ENCODE peak calls at places on chromosome 1, in nine cellular contexts. One of them, this sample, is unnamed.

GRCh38 chr1:153490272-153491051 is 30.0 kb upstream of the S100A7 start:
- DNase-seq in omental fat pad: peak
- DNase-seq in Calu3: peak
- DNase-seq in activated naive CD8-positive, alpha-beta T cell treated with anti-CD3 and anti-CD28 coated beads, Interleukin-2, amount 50 U/mL, for 24 hours: no peak
- DNase-seq in mammary epithelial cell: peak
- DNase-seq in CD8-positive, alpha-beta memory T cell: no peak
- DNase-seq in T-helper 17 cell: no peak
- DNase-seq in neural crest cell: no peak
- DNase-seq in NCI-H774: peak
- DNase-seq in this sample: no peak

GRCh38 chr1:29854700-29855276 is 618.5 kb downstream of the PTPRU start:
- DNase-seq in omental fat pad: no peak
- DNase-seq in Calu3: no peak
- DNase-seq in activated naive CD8-positive, alpha-beta T cell treated with anti-CD3 and anti-CD28 coated beads, Interleukin-2, amount 50 U/mL, for 24 hours: no peak
- DNase-seq in mammary epithelial cell: no peak
- DNase-seq in CD8-positive, alpha-beta memory T cell: no peak
- DNase-seq in T-helper 17 cell: no peak
- DNase-seq in neural crest cell: no peak
- DNase-seq in NCI-H774: no peak
- DNase-seq in this sample: no peak

GRCh38 chr1:199728345-199728744 is 299.2 kb upstream of the NR5A2 start:
- DNase-seq in omental fat pad: no peak
- DNase-seq in Calu3: no peak
- DNase-seq in activated naive CD8-positive, alpha-beta T cell treated with anti-CD3 and anti-CD28 coated beads, Interleukin-2, amount 50 U/mL, for 24 hours: no peak
- DNase-seq in mammary epithelial cell: no peak
- DNase-seq in CD8-positive, alpha-beta memory T cell: no peak
- DNase-seq in T-helper 17 cell: no peak
- DNase-seq in neural crest cell: no peak
- DNase-seq in NCI-H774: no peak
- DNase-seq in this sample: no peak

GRCh38 chr1:234597894-234598293 is 12.1 kb downstream of the IRF2BP2 start:
- DNase-seq in omental fat pad: no peak
- DNase-seq in Calu3: peak
- DNase-seq in activated naive CD8-positive, alpha-beta T cell treated with anti-CD3 and anti-CD28 coated beads, Interleukin-2, amount 50 U/mL, for 24 hours: peak
- DNase-seq in mammary epithelial cell: peak
- DNase-seq in CD8-positive, alpha-beta memory T cell: peak
- DNase-seq in T-helper 17 cell: peak
- DNase-seq in neural crest cell: peak
- DNase-seq in NCI-H774: no peak
- DNase-seq in this sample: no peak

GRCh38 chr1:109482796-109483638 is 688 bp upstream of the ATXN7L2 start:
- DNase-seq in omental fat pad: no peak
- DNase-seq in Calu3: no peak
- DNase-seq in activated naive CD8-positive, alpha-beta T cell treated with anti-CD3 and anti-CD28 coated beads, Interleukin-2, amount 50 U/mL, for 24 hours: peak
- DNase-seq in mammary epithelial cell: no peak
- DNase-seq in CD8-positive, alpha-beta memory T cell: no peak
- DNase-seq in T-helper 17 cell: peak
- DNase-seq in neural crest cell: peak
- DNase-seq in NCI-H774: no peak
- DNase-seq in this sample: peak

GRCh38 chr1:12539705-12540579 is 78.1 kb downstream of the DHRS3 start:
- DNase-seq in omental fat pad: no peak
- DNase-seq in Calu3: peak
- DNase-seq in activated naive CD8-positive, alpha-beta T cell treated with anti-CD3 and anti-CD28 coated beads, Interleukin-2, amount 50 U/mL, for 24 hours: no peak
- DNase-seq in mammary epithelial cell: peak
- DNase-seq in CD8-positive, alpha-beta memory T cell: no peak
- DNase-seq in T-helper 17 cell: no peak
- DNase-seq in neural crest cell: peak
- DNase-seq in NCI-H774: no peak
- DNase-seq in this sample: peak

GRCh38 chr1:41381691-41382530 is 20.7 kb downstream of the FOXO6 start:
- DNase-seq in omental fat pad: no peak
- DNase-seq in Calu3: peak
- DNase-seq in activated naive CD8-positive, alpha-beta T cell treated with anti-CD3 and anti-CD28 coated beads, Interleukin-2, amount 50 U/mL, for 24 hours: peak
- DNase-seq in mammary epithelial cell: no peak
- DNase-seq in CD8-positive, alpha-beta memory T cell: peak
- DNase-seq in T-helper 17 cell: peak
- DNase-seq in neural crest cell: no peak
- DNase-seq in NCI-H774: peak
- DNase-seq in this sample: peak

GRCh38 chr1:10617318-10617717 is 142.6 kb downstream of the PEX14 start:
- DNase-seq in omental fat pad: no peak
- DNase-seq in Calu3: no peak
- DNase-seq in activated naive CD8-positive, alpha-beta T cell treated with anti-CD3 and anti-CD28 coated beads, Interleukin-2, amount 50 U/mL, for 24 hours: no peak
- DNase-seq in mammary epithelial cell: no peak
- DNase-seq in CD8-positive, alpha-beta memory T cell: no peak
- DNase-seq in T-helper 17 cell: no peak
- DNase-seq in neural crest cell: no peak
- DNase-seq in NCI-H774: no peak
- DNase-seq in this sample: no peak

GRCh38 chr1:150089846-150090520 is 22.4 kb downstream of the VPS45 start:
- DNase-seq in omental fat pad: no peak
- DNase-seq in Calu3: no peak
- DNase-seq in activated naive CD8-positive, alpha-beta T cell treated with anti-CD3 and anti-CD28 coated beads, Interleukin-2, amount 50 U/mL, for 24 hours: no peak
- DNase-seq in mammary epithelial cell: no peak
- DNase-seq in CD8-positive, alpha-beta memory T cell: no peak
- DNase-seq in T-helper 17 cell: no peak
- DNase-seq in neural crest cell: no peak
- DNase-seq in NCI-H774: no peak
- DNase-seq in this sample: no peak

GRCh38 chr1:41648230-41648629 is 163.7 kb upstream of the EDN2 start:
- DNase-seq in omental fat pad: no peak
- DNase-seq in Calu3: no peak
- DNase-seq in activated naive CD8-positive, alpha-beta T cell treated with anti-CD3 and anti-CD28 coated beads, Interleukin-2, amount 50 U/mL, for 24 hours: no peak
- DNase-seq in mammary epithelial cell: no peak
- DNase-seq in CD8-positive, alpha-beta memory T cell: no peak
- DNase-seq in T-helper 17 cell: no peak
- DNase-seq in neural crest cell: no peak
- DNase-seq in NCI-H774: no peak
- DNase-seq in this sample: no peak

GRCh38 chr1:214604543-214604942 is 1.5 kb downstream of the CENPF start:
- DNase-seq in omental fat pad: no peak
- DNase-seq in Calu3: no peak
- DNase-seq in activated naive CD8-positive, alpha-beta T cell treated with anti-CD3 and anti-CD28 coated beads, Interleukin-2, amount 50 U/mL, for 24 hours: no peak
- DNase-seq in mammary epithelial cell: no peak
- DNase-seq in CD8-positive, alpha-beta memory T cell: no peak
- DNase-seq in T-helper 17 cell: no peak
- DNase-seq in neural crest cell: no peak
- DNase-seq in NCI-H774: no peak
- DNase-seq in this sample: no peak

GRCh38 chr1:224333939-224334701 is 4.1 kb upstream of the NVL start:
- DNase-seq in omental fat pad: no peak
- DNase-seq in Calu3: no peak
- DNase-seq in activated naive CD8-positive, alpha-beta T cell treated with anti-CD3 and anti-CD28 coated beads, Interleukin-2, amount 50 U/mL, for 24 hours: no peak
- DNase-seq in mammary epithelial cell: peak
- DNase-seq in CD8-positive, alpha-beta memory T cell: no peak
- DNase-seq in T-helper 17 cell: no peak
- DNase-seq in neural crest cell: no peak
- DNase-seq in NCI-H774: no peak
- DNase-seq in this sample: no peak

GRCh38 chr1:107532318-107532717 is 391.5 kb downstream of the NTNG1 start:
- DNase-seq in omental fat pad: no peak
- DNase-seq in Calu3: no peak
- DNase-seq in activated naive CD8-positive, alpha-beta T cell treated with anti-CD3 and anti-CD28 coated beads, Interleukin-2, amount 50 U/mL, for 24 hours: no peak
- DNase-seq in mammary epithelial cell: peak
- DNase-seq in CD8-positive, alpha-beta memory T cell: no peak
- DNase-seq in T-helper 17 cell: no peak
- DNase-seq in neural crest cell: no peak
- DNase-seq in NCI-H774: no peak
- DNase-seq in this sample: no peak

GRCh38 chr1:227789042-227789880 is 26.2 kb upstream of the PRSS38 start:
- DNase-seq in omental fat pad: no peak
- DNase-seq in Calu3: no peak
- DNase-seq in activated naive CD8-positive, alpha-beta T cell treated with anti-CD3 and anti-CD28 coated beads, Interleukin-2, amount 50 U/mL, for 24 hours: no peak
- DNase-seq in mammary epithelial cell: no peak
- DNase-seq in CD8-positive, alpha-beta memory T cell: no peak
- DNase-seq in T-helper 17 cell: no peak
- DNase-seq in neural crest cell: no peak
- DNase-seq in NCI-H774: no peak
- DNase-seq in this sample: peak

GRCh38 chr1:227215863-227216510 is 102.3 kb downstream of the CDC42BPA start:
- DNase-seq in omental fat pad: no peak
- DNase-seq in Calu3: no peak
- DNase-seq in activated naive CD8-positive, alpha-beta T cell treated with anti-CD3 and anti-CD28 coated beads, Interleukin-2, amount 50 U/mL, for 24 hours: no peak
- DNase-seq in mammary epithelial cell: no peak
- DNase-seq in CD8-positive, alpha-beta memory T cell: no peak
- DNase-seq in T-helper 17 cell: no peak
- DNase-seq in neural crest cell: no peak
- DNase-seq in NCI-H774: no peak
- DNase-seq in this sample: no peak

GRCh38 chr1:63861055-63861691 is 87.4 kb downstream of the ROR1 start:
- DNase-seq in omental fat pad: no peak
- DNase-seq in Calu3: no peak
- DNase-seq in activated naive CD8-positive, alpha-beta T cell treated with anti-CD3 and anti-CD28 coated beads, Interleukin-2, amount 50 U/mL, for 24 hours: no peak
- DNase-seq in mammary epithelial cell: no peak
- DNase-seq in CD8-positive, alpha-beta memory T cell: no peak
- DNase-seq in T-helper 17 cell: no peak
- DNase-seq in neural crest cell: no peak
- DNase-seq in NCI-H774: no peak
- DNase-seq in this sample: no peak

GRCh38 chr1:229111703-229112319 is 159.1 kb upstream of the RAB4A start:
- DNase-seq in omental fat pad: no peak
- DNase-seq in Calu3: no peak
- DNase-seq in activated naive CD8-positive, alpha-beta T cell treated with anti-CD3 and anti-CD28 coated beads, Interleukin-2, amount 50 U/mL, for 24 hours: no peak
- DNase-seq in mammary epithelial cell: no peak
- DNase-seq in CD8-positive, alpha-beta memory T cell: no peak
- DNase-seq in T-helper 17 cell: no peak
- DNase-seq in neural crest cell: no peak
- DNase-seq in NCI-H774: no peak
- DNase-seq in this sample: no peak

GRCh38 chr1:15797614-15798390 is 9.6 kb downstream of the UQCRHL start:
- DNase-seq in omental fat pad: no peak
- DNase-seq in Calu3: no peak
- DNase-seq in activated naive CD8-positive, alpha-beta T cell treated with anti-CD3 and anti-CD28 coated beads, Interleukin-2, amount 50 U/mL, for 24 hours: no peak
- DNase-seq in mammary epithelial cell: no peak
- DNase-seq in CD8-positive, alpha-beta memory T cell: no peak
- DNase-seq in T-helper 17 cell: no peak
- DNase-seq in neural crest cell: no peak
- DNase-seq in NCI-H774: no peak
- DNase-seq in this sample: no peak

GRCh38 chr1:111275079-111275478 is 15.6 kb upstream of the CHIA start:
- DNase-seq in omental fat pad: no peak
- DNase-seq in Calu3: no peak
- DNase-seq in activated naive CD8-positive, alpha-beta T cell treated with anti-CD3 and anti-CD28 coated beads, Interleukin-2, amount 50 U/mL, for 24 hours: peak
- DNase-seq in mammary epithelial cell: peak
- DNase-seq in CD8-positive, alpha-beta memory T cell: no peak
- DNase-seq in T-helper 17 cell: no peak
- DNase-seq in neural crest cell: no peak
- DNase-seq in NCI-H774: no peak
- DNase-seq in this sample: no peak

GRCh38 chr1:204830671-204831585 is 39.7 kb upstream of the NFASC start:
- DNase-seq in omental fat pad: no peak
- DNase-seq in Calu3: no peak
- DNase-seq in activated naive CD8-positive, alpha-beta T cell treated with anti-CD3 and anti-CD28 coated beads, Interleukin-2, amount 50 U/mL, for 24 hours: no peak
- DNase-seq in mammary epithelial cell: no peak
- DNase-seq in CD8-positive, alpha-beta memory T cell: no peak
- DNase-seq in T-helper 17 cell: no peak
- DNase-seq in neural crest cell: no peak
- DNase-seq in NCI-H774: no peak
- DNase-seq in this sample: no peak

GRCh38 chr1:28392027-28392652 is 22.6 kb downstream of the PHACTR4 start:
- DNase-seq in omental fat pad: no peak
- DNase-seq in Calu3: no peak
- DNase-seq in activated naive CD8-positive, alpha-beta T cell treated with anti-CD3 and anti-CD28 coated beads, Interleukin-2, amount 50 U/mL, for 24 hours: no peak
- DNase-seq in mammary epithelial cell: peak
- DNase-seq in CD8-positive, alpha-beta memory T cell: no peak
- DNase-seq in T-helper 17 cell: no peak
- DNase-seq in neural crest cell: no peak
- DNase-seq in NCI-H774: no peak
- DNase-seq in this sample: no peak

GRCh38 chr1:199336745-199337640 is 690.5 kb upstream of the NR5A2 start:
- DNase-seq in omental fat pad: no peak
- DNase-seq in Calu3: no peak
- DNase-seq in activated naive CD8-positive, alpha-beta T cell treated with anti-CD3 and anti-CD28 coated beads, Interleukin-2, amount 50 U/mL, for 24 hours: no peak
- DNase-seq in mammary epithelial cell: no peak
- DNase-seq in CD8-positive, alpha-beta memory T cell: no peak
- DNase-seq in T-helper 17 cell: no peak
- DNase-seq in neural crest cell: no peak
- DNase-seq in NCI-H774: no peak
- DNase-seq in this sample: no peak

GRCh38 chr1:159916240-159917051 is 8.9 kb downstream of the TAGLN2 start:
- DNase-seq in omental fat pad: no peak
- DNase-seq in Calu3: peak
- DNase-seq in activated naive CD8-positive, alpha-beta T cell treated with anti-CD3 and anti-CD28 coated beads, Interleukin-2, amount 50 U/mL, for 24 hours: no peak
- DNase-seq in mammary epithelial cell: peak
- DNase-seq in CD8-positive, alpha-beta memory T cell: no peak
- DNase-seq in T-helper 17 cell: no peak
- DNase-seq in neural crest cell: no peak
- DNase-seq in NCI-H774: no peak
- DNase-seq in this sample: peak

GRCh38 chr1:183180634-183181056 is 5.4 kb upstream of the LAMC2 start:
- DNase-seq in omental fat pad: no peak
- DNase-seq in Calu3: peak
- DNase-seq in activated naive CD8-positive, alpha-beta T cell treated with anti-CD3 and anti-CD28 coated beads, Interleukin-2, amount 50 U/mL, for 24 hours: peak
- DNase-seq in mammary epithelial cell: peak
- DNase-seq in CD8-positive, alpha-beta memory T cell: no peak
- DNase-seq in T-helper 17 cell: no peak
- DNase-seq in neural crest cell: no peak
- DNase-seq in NCI-H774: no peak
- DNase-seq in this sample: peak

GRCh38 chr1:9917901-9918300 is 7.8 kb upstream of the CTNNBIP1 start:
- DNase-seq in omental fat pad: no peak
- DNase-seq in Calu3: no peak
- DNase-seq in activated naive CD8-positive, alpha-beta T cell treated with anti-CD3 and anti-CD28 coated beads, Interleukin-2, amount 50 U/mL, for 24 hours: no peak
- DNase-seq in mammary epithelial cell: no peak
- DNase-seq in CD8-positive, alpha-beta memory T cell: no peak
- DNase-seq in T-helper 17 cell: no peak
- DNase-seq in neural crest cell: no peak
- DNase-seq in NCI-H774: no peak
- DNase-seq in this sample: no peak

GRCh38 chr1:175073633-175074032 is 6.0 kb downstream of the TNN start:
- DNase-seq in omental fat pad: no peak
- DNase-seq in Calu3: no peak
- DNase-seq in activated naive CD8-positive, alpha-beta T cell treated with anti-CD3 and anti-CD28 coated beads, Interleukin-2, amount 50 U/mL, for 24 hours: no peak
- DNase-seq in mammary epithelial cell: no peak
- DNase-seq in CD8-positive, alpha-beta memory T cell: no peak
- DNase-seq in T-helper 17 cell: no peak
- DNase-seq in neural crest cell: no peak
- DNase-seq in NCI-H774: no peak
- DNase-seq in this sample: no peak

GRCh38 chr1:54284781-54285563 is 85.0 kb downstream of the MRPL37 start:
- DNase-seq in omental fat pad: no peak
- DNase-seq in Calu3: no peak
- DNase-seq in activated naive CD8-positive, alpha-beta T cell treated with anti-CD3 and anti-CD28 coated beads, Interleukin-2, amount 50 U/mL, for 24 hours: no peak
- DNase-seq in mammary epithelial cell: no peak
- DNase-seq in CD8-positive, alpha-beta memory T cell: peak
- DNase-seq in T-helper 17 cell: no peak
- DNase-seq in neural crest cell: no peak
- DNase-seq in NCI-H774: no peak
- DNase-seq in this sample: peak

GRCh38 chr1:162328507-162328906 is 48.1 kb downstream of the SPATA46 start:
- DNase-seq in omental fat pad: no peak
- DNase-seq in Calu3: no peak
- DNase-seq in activated naive CD8-positive, alpha-beta T cell treated with anti-CD3 and anti-CD28 coated beads, Interleukin-2, amount 50 U/mL, for 24 hours: no peak
- DNase-seq in mammary epithelial cell: no peak
- DNase-seq in CD8-positive, alpha-beta memory T cell: no peak
- DNase-seq in T-helper 17 cell: no peak
- DNase-seq in neural crest cell: no peak
- DNase-seq in NCI-H774: peak
- DNase-seq in this sample: no peak

GRCh38 chr1:34870395-34870794 is 10.8 kb upstream of the SMIM12 start:
- DNase-seq in omental fat pad: no peak
- DNase-seq in Calu3: no peak
- DNase-seq in activated naive CD8-positive, alpha-beta T cell treated with anti-CD3 and anti-CD28 coated beads, Interleukin-2, amount 50 U/mL, for 24 hours: no peak
- DNase-seq in mammary epithelial cell: no peak
- DNase-seq in CD8-positive, alpha-beta memory T cell: no peak
- DNase-seq in T-helper 17 cell: no peak
- DNase-seq in neural crest cell: no peak
- DNase-seq in NCI-H774: no peak
- DNase-seq in this sample: no peak

GRCh38 chr1:161439280-161440232 is 65.7 kb upstream of the FCGR2A start:
- DNase-seq in omental fat pad: no peak
- DNase-seq in Calu3: no peak
- DNase-seq in activated naive CD8-positive, alpha-beta T cell treated with anti-CD3 and anti-CD28 coated beads, Interleukin-2, amount 50 U/mL, for 24 hours: peak
- DNase-seq in mammary epithelial cell: peak
- DNase-seq in CD8-positive, alpha-beta memory T cell: no peak
- DNase-seq in T-helper 17 cell: no peak
- DNase-seq in neural crest cell: peak
- DNase-seq in NCI-H774: no peak
- DNase-seq in this sample: peak

GRCh38 chr1:247209306-247209900 is 37.6 kb upstream of the ZNF124 start:
- DNase-seq in omental fat pad: no peak
- DNase-seq in Calu3: no peak
- DNase-seq in activated naive CD8-positive, alpha-beta T cell treated with anti-CD3 and anti-CD28 coated beads, Interleukin-2, amount 50 U/mL, for 24 hours: no peak
- DNase-seq in mammary epithelial cell: no peak
- DNase-seq in CD8-positive, alpha-beta memory T cell: peak
- DNase-seq in T-helper 17 cell: no peak
- DNase-seq in neural crest cell: no peak
- DNase-seq in NCI-H774: no peak
- DNase-seq in this sample: no peak